ENCODE peak calls at places on chromosome X, in eight cellular contexts. P is H1; V is activated CD8-positive, alpha-beta memory T cell treated with anti-CD3 and anti-CD28 coated beads for 48 hours; Q is GM12865; M is neuronal stem cell; G is NCI-H2081 treated with DMSO at 0.1 percent for 48 hours; R is NAMALWA; A is activated gamma-delta T cell. N is an unnamed sample.

GRCh38 chrX:129039176-129039575 is 484.1 kb downstream of the SMARCA1 start:
- DNase-seq in R (no peak), A (no peak), M (no peak), V (no peak), P (no peak), G (no peak), Q (no peak), N (no peak)

GRCh38 chrX:38086451-38087215 is 80.3 kb downstream of the SYTL5 start:
- DNase-seq in M (no peak), A (no peak), V (no peak), P (no peak), Q (no peak), G (no peak), R (no peak), N (no peak)

GRCh38 chrX:149638860-149639259 is 7.3 kb upstream of the TMEM185A start:
- DNase-seq in M (no peak), R (no peak), A (no peak), Q (no peak), P (no peak), G (no peak), V (no peak), N (no peak)

GRCh38 chrX:73977542-73978169 is 326.3 kb upstream of the ZCCHC13 start:
- DNase-seq in R (no peak), G (no peak), M (no peak), Q (peak; percentile 68), A (no peak), V (no peak), P (no peak), N (peak; percentile 34)

GRCh38 chrX:47585273-47585672 is 3.0 kb downstream of the TIMP1 start:
- DNase-seq in Q (no peak), V (no peak), G (no peak), R (no peak), P (no peak), A (no peak), M (no peak), N (no peak)

GRCh38 chrX:15790766-15791380 is 589 bp downstream of the ZRSR2 start:
- DNase-seq in R (no peak), G (no peak), V (no peak), M (no peak), P (no peak), A (no peak), Q (peak; percentile 20), N (no peak)

GRCh38 chrX:42384956-42385355 is 393.0 kb downstream of the PPP1R2C start:
- DNase-seq in V (no peak), M (no peak), G (no peak), R (no peak), A (no peak), P (no peak), Q (no peak), N (no peak)

GRCh38 chrX:33336783-33337182 is 125.4 kb upstream of the DMD start:
- DNase-seq in P (no peak), V (no peak), G (peak; percentile 33), M (no peak), Q (peak; percentile 0), R (peak; percentile 58), A (no peak), N (no peak)

GRCh38 chrX:32269877-32270276 is 941.5 kb downstream of the DMD start:
- DNase-seq in M (no peak), V (no peak), G (no peak), Q (no peak), P (no peak), A (no peak), R (no peak), N (no peak)

GRCh38 chrX:84724576-84724975 is 222.3 kb upstream of the HDX start:
- DNase-seq in Q (no peak), M (no peak), V (no peak), R (no peak), P (no peak), G (no peak), A (no peak), N (no peak)

N was measured in GM10248.